ENCODE peak calls at places on chromosome 1, in ten cellular contexts. Q, M, G, D, X, K, H, A, P and J are unnamed samples.

GRCh38 chr1:209405183-209405823 is 178.2 kb upstream of the CAMK1G start:
- DNase-seq in G (no peak), K (no peak), H (no peak), A (no peak), Q (no peak), P (no peak), X (no peak), M (no peak), D (no peak), J (no peak)

GRCh38 chr1:155186266-155186954 is 12.8 kb downstream of the TRIM46 start:
- DNase-seq in M (no peak), H (no peak), P (no peak), K (peak), D (no peak), X (peak), Q (no peak), A (no peak), G (no peak), J (peak)

GRCh38 chr1:24793762-24794161 is 48.5 kb downstream of the CLIC4 start:
- DNase-seq in Q (no peak), K (no peak), H (no peak), X (no peak), D (no peak), G (no peak), A (no peak), P (no peak), M (no peak), J (no peak)

GRCh38 chr1:169108897-169109560 is 2.5 kb downstream of the ATP1B1 start:
- DNase-seq in D (no peak), G (no peak), M (no peak), Q (no peak), H (no peak), P (no peak), K (no peak), A (no peak), X (peak), J (no peak)

GRCh38 chr1:12279728-12280469 is 50.1 kb downstream of the VPS13D start:
- DNase-seq in K (no peak), Q (no peak), P (no peak), X (no peak), H (no peak), G (no peak), M (no peak), A (no peak), D (no peak), J (no peak)

GRCh38 chr1:27597036-27597435 is 6.9 kb downstream of the AHDC1 start:
- DNase-seq in G (no peak), Q (no peak), P (no peak), X (no peak), K (no peak), A (no peak), H (no peak), M (no peak), D (no peak), J (no peak)

GRCh38 chr1:6262570-6263420 is 1.9 kb upstream of the GPR153 start:
- DNase-seq in K (no peak), D (no peak), A (no peak), M (no peak), P (no peak), H (no peak), G (no peak), Q (no peak), X (no peak), J (no peak)

GRCh38 chr1:210446479-210446878 is 117.8 kb downstream of the HHAT start:
- DNase-seq in H (peak), X (peak), Q (peak), P (peak), D (no peak), M (no peak), A (no peak), G (peak), K (peak), J (peak)

GRCh38 chr1:8560611-8561544 is 243.0 kb downstream of the SLC45A1 start:
- DNase-seq in A (peak), H (no peak), P (peak), Q (peak), D (no peak), G (peak), K (no peak), X (peak), M (peak), J (peak)

GRCh38 chr1:164868990-164869389 is 310.0 kb downstream of the PBX1 start:
- DNase-seq in G (no peak), A (no peak), X (no peak), P (no peak), K (no peak), H (no peak), D (no peak), M (no peak), Q (no peak), J (no peak)

GRCh38 chr1:205542367-205542766 is 37.9 kb downstream of the CDK18 start:
- DNase-seq in K (no peak), H (no peak), P (no peak), X (no peak), D (no peak), A (no peak), M (no peak), G (no peak), Q (no peak), J (no peak)